ENCODE peak calls at places on chromosomes 12 and 14, in ten cellular contexts. Q, C, F, L, N, K, P, G, I and T are unnamed samples.

GRCh38 chr12:4441355-4442330 is 4.0 kb downstream of the FGF6 start:
- DNase-seq in Q (no peak), C (no peak), F (no peak), L (peak), N (no peak), K (peak), P (no peak), G (no peak), I (no peak), T (no peak)

GRCh38 chr12:27868165-27868564 is 88.1 kb upstream of the MANSC4 start:
- DNase-seq in Q (peak), C (no peak), F (no peak), L (no peak), N (no peak), K (no peak), P (no peak), G (no peak), I (no peak), T (no peak)

GRCh38 chr14:97061198-97061597 is 264.0 kb downstream of the VRK1 start:
- DNase-seq in Q (no peak), C (no peak), F (no peak), L (no peak), N (no peak), K (no peak), P (no peak), G (peak), I (no peak), T (no peak)

GRCh38 chr12:1978078-1978477 is 26.2 kb downstream of the DCP1B start:
- DNase-seq in Q (no peak), C (no peak), F (no peak), L (no peak), N (no peak), K (no peak), P (no peak), G (no peak), I (no peak), T (no peak)

GRCh38 chr14:95067526-95067925 is 89.8 kb downstream of the DICER1 start:
- DNase-seq in Q (no peak), C (no peak), F (no peak), L (no peak), N (no peak), K (peak), P (no peak), G (no peak), I (no peak), T (no peak)

GRCh38 chr12:31370645-31371620 is 45.0 kb upstream of the SINHCAF start:
- DNase-seq in Q (no peak), C (no peak), F (no peak), L (peak), N (no peak), K (peak), P (no peak), G (peak), I (no peak), T (no peak)

GRCh38 chr12:3897400-3897910 is 24.3 kb upstream of the PARP11 start:
- DNase-seq in Q (no peak), C (no peak), F (no peak), L (no peak), N (no peak), K (no peak), P (no peak), G (no peak), I (no peak), T (peak)

GRCh38 chr12:116389990-116390655 is 112.6 kb upstream of the MED13L start:
- DNase-seq in Q (peak), C (no peak), F (peak), L (no peak), N (no peak), K (no peak), P (no peak), G (no peak), I (no peak), T (no peak)

GRCh38 chr14:101360045-101360931 is 201.0 kb upstream of the DIO3 start:
- DNase-seq in Q (no peak), C (no peak), F (no peak), L (no peak), N (no peak), K (peak), P (no peak), G (peak), I (no peak), T (no peak)

GRCh38 chr14:33315721-33316120 is 377.0 kb downstream of the NPAS3 start:
- DNase-seq in Q (no peak), C (no peak), F (no peak), L (no peak), N (no peak), K (no peak), P (no peak), G (no peak), I (no peak), T (no peak)

GRCh38 chr12:50613463-50613862 is 108.7 kb downstream of the DIP2B start:
- DNase-seq in Q (no peak), C (no peak), F (no peak), L (no peak), N (no peak), K (no peak), P (no peak), G (no peak), I (no peak), T (no peak)

GRCh38 chr14:45716506-45716905 is 463.5 kb upstream of the MIS18BP1 start:
- DNase-seq in Q (no peak), C (no peak), F (peak), L (no peak), N (no peak), K (peak), P (no peak), G (no peak), I (no peak), T (no peak)

GRCh38 chr12:5206401-5207175 is 162.9 kb downstream of the KCNA5 start:
- DNase-seq in Q (no peak), C (no peak), F (no peak), L (no peak), N (no peak), K (no peak), P (no peak), G (no peak), I (no peak), T (no peak)

GRCh38 chr14:60657609-60657983 is 8.3 kb upstream of the SIX1 start:
- DNase-seq in Q (no peak), C (peak), F (no peak), L (no peak), N (no peak), K (no peak), P (no peak), G (no peak), I (no peak), T (no peak)

GRCh38 chr14:94827711-94828505 is 58.0 kb upstream of the GSC start:
- DNase-seq in Q (no peak), C (no peak), F (no peak), L (no peak), N (peak), K (no peak), P (no peak), G (peak), I (no peak), T (no peak)

GRCh38 chr12:75766263-75767160 is 255.1 kb upstream of the KRR1 start:
- DNase-seq in Q (no peak), C (no peak), F (peak), L (no peak), N (no peak), K (no peak), P (no peak), G (no peak), I (no peak), T (no peak)

GRCh38 chr14:62064741-62065323 is 302.6 kb downstream of the SNAPC1 start:
- DNase-seq in Q (no peak), C (no peak), F (no peak), L (no peak), N (no peak), K (no peak), P (no peak), G (no peak), I (no peak), T (no peak)

GRCh38 chr14:34372766-34373165 is 89.3 kb downstream of the SPTSSA start:
- DNase-seq in Q (no peak), C (no peak), F (no peak), L (no peak), N (no peak), K (no peak), P (no peak), G (no peak), I (no peak), T (no peak)

GRCh38 chr14:104650057-104650980 is 39.1 kb upstream of the INF2 start:
- DNase-seq in Q (no peak), C (peak), F (peak), L (peak), N (peak), K (peak), P (peak), G (peak), I (no peak), T (peak)

GRCh38 chr12:130764073-130764472 is 48.0 kb upstream of the RIMBP2 start:
- DNase-seq in Q (no peak), C (no peak), F (no peak), L (no peak), N (no peak), K (no peak), P (no peak), G (no peak), I (no peak), T (peak)

GRCh38 chr12:28026701-28027100 is 54.2 kb upstream of the PTHLH start:
- DNase-seq in Q (no peak), C (no peak), F (no peak), L (no peak), N (no peak), K (no peak), P (no peak), G (no peak), I (no peak), T (no peak)

GRCh38 chr14:105328678-105329390 is 14.3 kb downstream of the PACS2 start:
- DNase-seq in Q (no peak), C (peak), F (no peak), L (no peak), N (no peak), K (peak), P (no peak), G (no peak), I (no peak), T (no peak)

GRCh38 chr14:51396222-51396815 is 156.3 kb downstream of the TMX1 start:
- DNase-seq in Q (peak), C (no peak), F (peak), L (no peak), N (no peak), K (no peak), P (no peak), G (peak), I (no peak), T (no peak)

GRCh38 chr12:113071427-113072112 is 15.0 kb downstream of the DTX1 start:
- DNase-seq in Q (no peak), C (no peak), F (no peak), L (no peak), N (no peak), K (peak), P (no peak), G (no peak), I (no peak), T (no peak)

GRCh38 chr14:102033241-102033640 is 53.6 kb downstream of the HSP90AA1 start:
- DNase-seq in Q (no peak), C (no peak), F (no peak), L (no peak), N (no peak), K (no peak), P (no peak), G (no peak), I (no peak), T (no peak)

GRCh38 chr12:92186038-92186470 is 40.4 kb upstream of the BTG1 start:
- DNase-seq in Q (no peak), C (no peak), F (no peak), L (no peak), N (no peak), K (no peak), P (no peak), G (no peak), I (no peak), T (peak)

GRCh38 chr12:45285717-45286116 is 69.8 kb downstream of the ANO6 start:
- DNase-seq in Q (no peak), C (no peak), F (no peak), L (no peak), N (no peak), K (peak), P (no peak), G (no peak), I (no peak), T (no peak)

GRCh38 chr12:70292017-70292776 is 49.0 kb downstream of the CNOT2 start:
- DNase-seq in Q (no peak), C (no peak), F (no peak), L (no peak), N (no peak), K (no peak), P (no peak), G (no peak), I (no peak), T (no peak)

GRCh38 chr12:49174218-49174617 is 14.7 kb downstream of the TUBA1A start:
- DNase-seq in Q (no peak), C (no peak), F (no peak), L (no peak), N (no peak), K (no peak), P (no peak), G (no peak), I (no peak), T (no peak)

GRCh38 chr12:50313256-50313931 is 30.1 kb upstream of the LIMA1 start:
- DNase-seq in Q (no peak), C (no peak), F (no peak), L (no peak), N (no peak), K (no peak), P (no peak), G (no peak), I (no peak), T (no peak)

GRCh38 chr12:22860926-22861325 is 236.0 kb downstream of the ETNK1 start:
- DNase-seq in Q (no peak), C (no peak), F (no peak), L (no peak), N (no peak), K (no peak), P (no peak), G (no peak), I (no peak), T (no peak)

GRCh38 chr12:44225128-44225527 is 389.2 kb downstream of the TMEM117 start:
- DNase-seq in Q (no peak), C (no peak), F (no peak), L (no peak), N (no peak), K (no peak), P (no peak), G (no peak), I (no peak), T (no peak)

GRCh38 chr14:29906256-29906885 is 21.3 kb downstream of the PRKD1 start:
- DNase-seq in Q (no peak), C (no peak), F (no peak), L (no peak), N (no peak), K (no peak), P (no peak), G (no peak), I (no peak), T (no peak)

GRCh38 chr12:5395443-5396401 is 36.2 kb upstream of the NTF3 start:
- DNase-seq in Q (no peak), C (no peak), F (no peak), L (no peak), N (no peak), K (no peak), P (no peak), G (no peak), I (no peak), T (no peak)

GRCh38 chr12:117518594-117519270 is 157.3 kb upstream of the NOS1 start:
- DNase-seq in Q (no peak), C (no peak), F (no peak), L (no peak), N (peak), K (no peak), P (no peak), G (peak), I (no peak), T (no peak)

GRCh38 chr14:68594737-68595380 is 198.0 kb downstream of the ZFP36L1 start:
- DNase-seq in Q (no peak), C (no peak), F (no peak), L (no peak), N (peak), K (no peak), P (no peak), G (no peak), I (no peak), T (no peak)

GRCh38 chr12:130747867-130748740 is 32.0 kb upstream of the RIMBP2 start:
- DNase-seq in Q (peak), C (no peak), F (peak), L (peak), N (peak), K (peak), P (peak), G (peak), I (peak), T (peak)

DNA sequence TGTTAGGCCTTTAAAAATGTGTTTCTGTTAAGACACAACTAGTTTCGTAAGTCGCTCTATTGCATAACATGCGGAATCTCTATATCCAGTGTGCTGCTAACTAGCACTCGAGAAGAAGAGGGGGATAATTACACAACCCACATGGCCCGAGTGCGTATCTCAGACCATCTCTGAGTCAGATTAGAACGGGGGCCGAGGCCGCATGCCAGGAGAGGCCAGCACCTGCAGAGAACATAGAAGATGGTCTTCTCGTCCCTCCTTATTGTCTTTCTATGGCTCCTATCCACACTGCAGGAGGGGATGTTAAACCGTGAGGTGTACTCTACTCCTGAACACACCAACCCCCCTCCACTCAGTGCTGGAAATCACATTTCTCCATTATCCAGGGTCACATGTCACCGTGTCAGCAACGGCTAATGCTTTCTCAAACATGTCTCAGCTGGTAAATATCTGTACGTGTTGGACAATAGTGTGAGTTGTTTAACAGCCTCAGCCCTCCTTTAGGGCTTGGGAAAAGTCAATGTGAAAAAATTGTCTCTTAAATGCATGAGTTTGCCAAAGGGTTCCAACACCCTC is 56.3 kb downstream of the CCDC88C start:
- DNase-seq in Q (peak), C (peak), F (no peak), L (no peak), N (peak), K (no peak), P (no peak), G (no peak), I (no peak), T (no peak)
- H3K4me3 ChIP-seq in Q (no peak), C (no peak), F (no peak), L (no peak), N (no peak), K (no peak), P (no peak), G (no peak), I (no peak), T (no peak)

GRCh38 chr12:57235012-57235727 is 5.7 kb downstream of the SHMT2 start:
- DNase-seq in Q (no peak), C (peak), F (no peak), L (no peak), N (no peak), K (peak), P (no peak), G (no peak), I (no peak), T (no peak)
- H3K4me3 ChIP-seq in Q (no peak), C (no peak), F (no peak), L (no peak), N (no peak), K (no peak), P (no peak), G (no peak), I (peak), T (no peak)

DNA sequence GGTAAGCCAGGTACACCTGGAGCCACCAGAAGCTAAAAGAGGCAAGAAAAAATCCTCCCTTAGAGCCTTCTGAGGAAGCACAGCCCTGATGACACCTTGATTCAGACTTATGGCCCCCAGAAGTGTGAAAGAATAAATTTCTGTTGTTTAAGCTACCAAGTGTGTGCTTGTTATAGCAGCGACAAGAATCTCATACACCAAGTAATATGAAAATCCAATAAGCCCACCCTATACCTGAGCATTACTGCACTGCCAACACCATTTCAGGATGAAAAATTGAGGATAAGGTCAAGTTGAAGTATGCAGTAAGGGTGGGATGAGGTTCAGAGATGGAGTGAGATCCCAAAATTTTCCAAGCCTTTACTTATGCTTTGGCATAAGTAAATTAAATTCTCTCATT is 163.6 kb upstream of the CCDC196 start:
- DNase-seq in Q (no peak), C (no peak), F (no peak), L (no peak), N (no peak), K (no peak), P (no peak), G (no peak), I (no peak), T (no peak)
- H3K4me3 ChIP-seq in Q (no peak), C (no peak), F (no peak), L (no peak), N (no peak), K (no peak), P (no peak), G (no peak), I (no peak), T (no peak)

DNA sequence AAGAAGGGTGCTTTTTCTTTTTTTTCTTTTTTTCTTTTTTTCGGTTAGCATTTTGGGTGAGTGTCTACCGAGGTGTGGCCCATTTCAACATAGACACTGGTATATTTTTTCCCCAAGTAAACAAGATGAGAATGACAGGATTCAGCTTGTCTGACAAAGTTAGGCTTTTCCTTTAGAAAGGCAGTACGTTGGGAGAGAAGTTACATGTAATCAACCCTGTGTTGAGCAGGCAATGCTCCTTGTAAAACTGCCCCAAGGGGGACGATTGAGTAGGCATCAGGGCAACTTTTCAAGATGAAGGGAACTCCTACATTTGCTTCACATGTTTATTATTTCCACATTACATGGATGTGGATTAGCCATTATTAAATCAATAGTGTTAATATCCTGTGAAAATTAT is 1.7 kb downstream of the EMP1 start:
- DNase-seq in Q (no peak), C (no peak), F (no peak), L (no peak), N (no peak), K (no peak), P (no peak), G (no peak), I (no peak), T (no peak)
- H3K4me3 ChIP-seq in Q (peak), C (peak), F (no peak), L (no peak), N (peak), K (no peak), P (no peak), G (peak), I (peak), T (no peak)

GRCh38 chr14:39265032-39265431 is 31.3 kb downstream of the MIA2 start:
- DNase-seq in Q (no peak), C (no peak), F (no peak), L (no peak), N (no peak), K (no peak), P (no peak), G (no peak), I (no peak), T (no peak)
- H3K4me3 ChIP-seq in Q (peak), C (no peak), F (peak), L (no peak), N (peak), K (no peak), P (no peak), G (no peak), I (peak), T (no peak)